ENCODE peak calls at places on chromosomes 4 and X, in ten cellular contexts. One of them, this sample, is unnamed.
A peak's percentile ranks its signal among the peaks of the same experiment; 100 is the strongest.

GRCh38 chrX:39603291-39603690 is 494.5 kb downstream of the BCOR start:
- DNase-seq in GM12865: no peak
- DNase-seq in SJSA1: no peak
- DNase-seq in NCI-H460: no peak
- DNase-seq in iPS-NIHi11: no peak
- DNase-seq in cardiac fibroblast: no peak
- DNase-seq in stimulated activated CD8-positive, alpha-beta memory T cell treated with anti-CD3 and anti-CD28 coated beads, Interleukin-7, amount 100 ng/mL, for 1 hour: no peak
- DNase-seq in hepatocyte: no peak
- DNase-seq in fibroblast of the conjunctiva: no peak
- DNase-seq in Daoy: no peak
- DNase-seq in this sample: no peak

GRCh38 chr4:26717332-26717731 is 133.4 kb downstream of the TBC1D19 start:
- DNase-seq in Daoy: peak; percentile 76
- DNase-seq in GM12865: no peak
- DNase-seq in cardiac fibroblast: peak; percentile 87
- DNase-seq in hepatocyte: no peak
- DNase-seq in iPS-NIHi11: no peak
- DNase-seq in NCI-H460: no peak
- DNase-seq in stimulated activated CD8-positive, alpha-beta memory T cell treated with anti-CD3 and anti-CD28 coated beads, Interleukin-7, amount 100 ng/mL, for 1 hour: no peak
- DNase-seq in fibroblast of the conjunctiva: peak; percentile 18
- DNase-seq in SJSA1: no peak
- DNase-seq in this sample: no peak

GRCh38 chr4:23333946-23334878 is 555.6 kb downstream of the PPARGC1A start:
- DNase-seq in SJSA1: peak; percentile 3
- DNase-seq in fibroblast of the conjunctiva: peak; percentile 67
- DNase-seq in hepatocyte: peak; percentile 26
- DNase-seq in GM12865: peak; percentile 71
- DNase-seq in iPS-NIHi11: peak; percentile 78
- DNase-seq in NCI-H460: peak; percentile 78
- DNase-seq in stimulated activated CD8-positive, alpha-beta memory T cell treated with anti-CD3 and anti-CD28 coated beads, Interleukin-7, amount 100 ng/mL, for 1 hour: no peak
- DNase-seq in Daoy: peak; percentile 82
- DNase-seq in cardiac fibroblast: peak; percentile 73
- DNase-seq in this sample: peak; percentile 78

GRCh38 chrX:124842205-124842604 is 477.5 kb upstream of the TEX13C start:
- DNase-seq in SJSA1: no peak
- DNase-seq in NCI-H460: no peak
- DNase-seq in Daoy: no peak
- DNase-seq in hepatocyte: no peak
- DNase-seq in cardiac fibroblast: no peak
- DNase-seq in fibroblast of the conjunctiva: no peak
- DNase-seq in iPS-NIHi11: no peak
- DNase-seq in stimulated activated CD8-positive, alpha-beta memory T cell treated with anti-CD3 and anti-CD28 coated beads, Interleukin-7, amount 100 ng/mL, for 1 hour: no peak
- DNase-seq in GM12865: no peak
- DNase-seq in this sample: no peak

GRCh38 chrX:16869393-16870094 is 618 bp downstream of the RBBP7 start:
- DNase-seq in fibroblast of the conjunctiva: no peak
- DNase-seq in NCI-H460: peak; percentile 22
- DNase-seq in GM12865: peak; percentile 65
- DNase-seq in Daoy: peak; percentile 48
- DNase-seq in iPS-NIHi11: peak; percentile 55
- DNase-seq in stimulated activated CD8-positive, alpha-beta memory T cell treated with anti-CD3 and anti-CD28 coated beads, Interleukin-7, amount 100 ng/mL, for 1 hour: peak; percentile 18
- DNase-seq in cardiac fibroblast: no peak
- DNase-seq in SJSA1: peak; percentile 13
- DNase-seq in hepatocyte: peak; percentile 89
- DNase-seq in this sample: no peak

GRCh38 chr4:115883251-115883650 is 769.8 kb upstream of the NDST4 start:
- DNase-seq in stimulated activated CD8-positive, alpha-beta memory T cell treated with anti-CD3 and anti-CD28 coated beads, Interleukin-7, amount 100 ng/mL, for 1 hour: no peak
- DNase-seq in cardiac fibroblast: no peak
- DNase-seq in GM12865: no peak
- DNase-seq in fibroblast of the conjunctiva: no peak
- DNase-seq in SJSA1: no peak
- DNase-seq in iPS-NIHi11: no peak
- DNase-seq in Daoy: no peak
- DNase-seq in NCI-H460: no peak
- DNase-seq in hepatocyte: no peak
- DNase-seq in this sample: no peak

GRCh38 chr4:69800599-69800998 is 40.2 kb upstream of the SULT1B1 start:
- DNase-seq in Daoy: no peak
- DNase-seq in stimulated activated CD8-positive, alpha-beta memory T cell treated with anti-CD3 and anti-CD28 coated beads, Interleukin-7, amount 100 ng/mL, for 1 hour: no peak
- DNase-seq in fibroblast of the conjunctiva: peak; percentile 22
- DNase-seq in hepatocyte: no peak
- DNase-seq in iPS-NIHi11: no peak
- DNase-seq in NCI-H460: no peak
- DNase-seq in cardiac fibroblast: peak; percentile 64
- DNase-seq in GM12865: no peak
- DNase-seq in SJSA1: no peak
- DNase-seq in this sample: no peak

GRCh38 chrX:34493086-34493485 is 164.0 kb downstream of the TMEM47 start:
- DNase-seq in GM12865: no peak
- DNase-seq in Daoy: no peak
- DNase-seq in SJSA1: no peak
- DNase-seq in hepatocyte: no peak
- DNase-seq in NCI-H460: no peak
- DNase-seq in fibroblast of the conjunctiva: no peak
- DNase-seq in iPS-NIHi11: no peak
- DNase-seq in stimulated activated CD8-positive, alpha-beta memory T cell treated with anti-CD3 and anti-CD28 coated beads, Interleukin-7, amount 100 ng/mL, for 1 hour: no peak
- DNase-seq in cardiac fibroblast: no peak
- DNase-seq in this sample: no peak

GRCh38 chrX:105323951-105324350 is 103.5 kb upstream of the TEX13A start:
- DNase-seq in SJSA1: no peak
- DNase-seq in iPS-NIHi11: peak; percentile 5
- DNase-seq in GM12865: no peak
- DNase-seq in cardiac fibroblast: peak; percentile 53
- DNase-seq in NCI-H460: no peak
- DNase-seq in Daoy: peak; percentile 63
- DNase-seq in fibroblast of the conjunctiva: peak; percentile 51
- DNase-seq in stimulated activated CD8-positive, alpha-beta memory T cell treated with anti-CD3 and anti-CD28 coated beads, Interleukin-7, amount 100 ng/mL, for 1 hour: no peak
- DNase-seq in hepatocyte: no peak
- DNase-seq in this sample: no peak

GRCh38 chrX:25156323-25156722 is 140.6 kb upstream of the ARX start:
- DNase-seq in Daoy: peak; percentile 19
- DNase-seq in fibroblast of the conjunctiva: no peak
- DNase-seq in SJSA1: peak; percentile 15
- DNase-seq in iPS-NIHi11: no peak
- DNase-seq in cardiac fibroblast: peak; percentile 4
- DNase-seq in GM12865: no peak
- DNase-seq in hepatocyte: peak; percentile 14
- DNase-seq in stimulated activated CD8-positive, alpha-beta memory T cell treated with anti-CD3 and anti-CD28 coated beads, Interleukin-7, amount 100 ng/mL, for 1 hour: no peak
- DNase-seq in NCI-H460: no peak
- DNase-seq in this sample: no peak

GRCh38 chr4:85452073-85452764 is 22.7 kb upstream of the ARHGAP24 start:
- DNase-seq in Daoy: no peak
- DNase-seq in stimulated activated CD8-positive, alpha-beta memory T cell treated with anti-CD3 and anti-CD28 coated beads, Interleukin-7, amount 100 ng/mL, for 1 hour: no peak
- DNase-seq in iPS-NIHi11: no peak
- DNase-seq in NCI-H460: no peak
- DNase-seq in hepatocyte: no peak
- DNase-seq in GM12865: no peak
- DNase-seq in cardiac fibroblast: no peak
- DNase-seq in SJSA1: no peak
- DNase-seq in fibroblast of the conjunctiva: no peak
- DNase-seq in this sample: no peak

GRCh38 chr4:138222041-138222440 is 20.1 kb downstream of the SLC7A11 start:
- DNase-seq in SJSA1: peak; percentile 95
- DNase-seq in cardiac fibroblast: peak; percentile 87
- DNase-seq in iPS-NIHi11: no peak
- DNase-seq in stimulated activated CD8-positive, alpha-beta memory T cell treated with anti-CD3 and anti-CD28 coated beads, Interleukin-7, amount 100 ng/mL, for 1 hour: no peak
- DNase-seq in NCI-H460: peak; percentile 85
- DNase-seq in GM12865: no peak
- DNase-seq in Daoy: no peak
- DNase-seq in hepatocyte: peak; percentile 17
- DNase-seq in fibroblast of the conjunctiva: peak; percentile 55
- DNase-seq in this sample: no peak

GRCh38 chrX:140766024-140766611 is 56.6 kb downstream of the LINC00632 start:
- DNase-seq in fibroblast of the conjunctiva: peak; percentile 37
- DNase-seq in SJSA1: peak; percentile 9
- DNase-seq in Daoy: peak; percentile 21
- DNase-seq in iPS-NIHi11: peak; percentile 23
- DNase-seq in GM12865: peak; percentile 38
- DNase-seq in hepatocyte: peak; percentile 67
- DNase-seq in NCI-H460: peak; percentile 69
- DNase-seq in cardiac fibroblast: peak; percentile 80
- DNase-seq in stimulated activated CD8-positive, alpha-beta memory T cell treated with anti-CD3 and anti-CD28 coated beads, Interleukin-7, amount 100 ng/mL, for 1 hour: no peak
- DNase-seq in this sample: no peak

GRCh38 chr4:182280439-182281111 is 37.4 kb downstream of the TENM3 start:
- DNase-seq in cardiac fibroblast: peak; percentile 2
- DNase-seq in iPS-NIHi11: no peak
- DNase-seq in fibroblast of the conjunctiva: no peak
- DNase-seq in stimulated activated CD8-positive, alpha-beta memory T cell treated with anti-CD3 and anti-CD28 coated beads, Interleukin-7, amount 100 ng/mL, for 1 hour: no peak
- DNase-seq in hepatocyte: no peak
- DNase-seq in SJSA1: no peak
- DNase-seq in NCI-H460: no peak
- DNase-seq in Daoy: peak; percentile 25
- DNase-seq in GM12865: no peak
- DNase-seq in this sample: no peak

GRCh38 chrX:95733426-95733825 is 951.2 kb upstream of the DIAPH2 start:
- DNase-seq in hepatocyte: no peak
- DNase-seq in Daoy: no peak
- DNase-seq in NCI-H460: no peak
- DNase-seq in cardiac fibroblast: no peak
- DNase-seq in iPS-NIHi11: no peak
- DNase-seq in stimulated activated CD8-positive, alpha-beta memory T cell treated with anti-CD3 and anti-CD28 coated beads, Interleukin-7, amount 100 ng/mL, for 1 hour: no peak
- DNase-seq in SJSA1: no peak
- DNase-seq in fibroblast of the conjunctiva: no peak
- DNase-seq in GM12865: no peak
- DNase-seq in this sample: no peak

GRCh38 chrX:150405006-150405405 is 41.9 kb downstream of the MAMLD1 start:
- DNase-seq in GM12865: no peak
- DNase-seq in cardiac fibroblast: no peak
- DNase-seq in iPS-NIHi11: no peak
- DNase-seq in stimulated activated CD8-positive, alpha-beta memory T cell treated with anti-CD3 and anti-CD28 coated beads, Interleukin-7, amount 100 ng/mL, for 1 hour: no peak
- DNase-seq in NCI-H460: no peak
- DNase-seq in fibroblast of the conjunctiva: peak; percentile 2
- DNase-seq in SJSA1: no peak
- DNase-seq in Daoy: no peak
- DNase-seq in hepatocyte: no peak
- DNase-seq in this sample: no peak

GRCh38 chrX:155027509-155028066 is 944 bp downstream of the FUNDC2 start:
- DNase-seq in Daoy: peak; percentile 30
- DNase-seq in NCI-H460: peak; percentile 66
- DNase-seq in cardiac fibroblast: peak; percentile 84
- DNase-seq in GM12865: peak; percentile 40
- DNase-seq in SJSA1: peak; percentile 19
- DNase-seq in stimulated activated CD8-positive, alpha-beta memory T cell treated with anti-CD3 and anti-CD28 coated beads, Interleukin-7, amount 100 ng/mL, for 1 hour: no peak
- DNase-seq in fibroblast of the conjunctiva: peak; percentile 62
- DNase-seq in iPS-NIHi11: no peak
- DNase-seq in hepatocyte: peak; percentile 49
- DNase-seq in this sample: no peak

GRCh38 chr4:71441186-71442169 is 102.7 kb downstream of the SLC4A4 start:
- DNase-seq in cardiac fibroblast: peak; percentile 9
- DNase-seq in stimulated activated CD8-positive, alpha-beta memory T cell treated with anti-CD3 and anti-CD28 coated beads, Interleukin-7, amount 100 ng/mL, for 1 hour: no peak
- DNase-seq in GM12865: no peak
- DNase-seq in hepatocyte: peak; percentile 40
- DNase-seq in Daoy: peak; percentile 3
- DNase-seq in iPS-NIHi11: no peak
- DNase-seq in fibroblast of the conjunctiva: no peak
- DNase-seq in NCI-H460: no peak
- DNase-seq in SJSA1: no peak
- DNase-seq in this sample: no peak

GRCh38 chr4:179595671-179596410 is 2153.6 kb upstream of the AGA start:
- DNase-seq in GM12865: no peak
- DNase-seq in hepatocyte: no peak
- DNase-seq in NCI-H460: no peak
- DNase-seq in iPS-NIHi11: no peak
- DNase-seq in Daoy: peak; percentile 28
- DNase-seq in SJSA1: no peak
- DNase-seq in cardiac fibroblast: peak; percentile 12
- DNase-seq in fibroblast of the conjunctiva: peak; percentile 4
- DNase-seq in stimulated activated CD8-positive, alpha-beta memory T cell treated with anti-CD3 and anti-CD28 coated beads, Interleukin-7, amount 100 ng/mL, for 1 hour: no peak
- DNase-seq in this sample: no peak

GRCh38 chr4:151930372-151930771 is 169.6 kb upstream of the GATB start:
- DNase-seq in Daoy: no peak
- DNase-seq in SJSA1: no peak
- DNase-seq in fibroblast of the conjunctiva: no peak
- DNase-seq in iPS-NIHi11: no peak
- DNase-seq in GM12865: no peak
- DNase-seq in hepatocyte: no peak
- DNase-seq in stimulated activated CD8-positive, alpha-beta memory T cell treated with anti-CD3 and anti-CD28 coated beads, Interleukin-7, amount 100 ng/mL, for 1 hour: no peak
- DNase-seq in NCI-H460: no peak
- DNase-seq in cardiac fibroblast: no peak
- DNase-seq in this sample: no peak